ENCODE peak calls at places on chromosomes 5 and 9, in five cellular contexts. X is H9, H is neuronal stem cell, P is IMR-90, E is H1. Q is an unnamed sample.

GRCh38 chr5:40442346-40442745 is 237.4 kb upstream of the PTGER4 start:
- DNase-seq in X (no peak), H (no peak), P (peak; percentile 83), E (no peak), Q (peak; percentile 60)

GRCh38 chr5:34012791-34013190 is 4.9 kb upstream of the AMACR start:
- DNase-seq in X (no peak), H (no peak), P (peak; percentile 34), E (no peak), Q (no peak)

GRCh38 chr9:130689937-130690700 is 3.5 kb upstream of the EXOSC2 start:
- DNase-seq in X (peak; percentile 89), H (no peak), P (peak; percentile 94), E (no peak), Q (peak; percentile 72)

GRCh38 chr5:171855798-171856772 is 70.5 kb downstream of the SMIM23 start:
- DNase-seq in X (no peak), H (no peak), P (peak; percentile 32), E (no peak), Q (peak; percentile 9)

GRCh38 chr5:151134228-151134627 is 23.4 kb downstream of the ANXA6 start:
- DNase-seq in X (no peak), H (no peak), P (no peak), E (no peak), Q (no peak)

GRCh38 chr5:54829102-54829501 is 156.3 kb downstream of the ESM1 start:
- DNase-seq in X (no peak), H (no peak), P (no peak), E (no peak), Q (no peak)

GRCh38 chr5:88870280-88870679 is 12.7 kb downstream of the MEF2C start:
- DNase-seq in X (no peak), H (no peak), P (no peak), E (no peak), Q (no peak)

GRCh38 chr5:158549306-158549705 is 550.4 kb downstream of the EBF1 start:
- DNase-seq in X (no peak), H (no peak), P (peak; percentile 3), E (no peak), Q (no peak)

GRCh38 chr9:135661801-135662560 is 1.1 kb upstream of the LCN9 start:
- DNase-seq in X (no peak), H (no peak), P (no peak), E (peak; percentile 35), Q (no peak)

GRCh38 chr5:132263548-132264261 is 6.2 kb downstream of the PDLIM4 start:
- DNase-seq in X (peak; percentile 14), H (no peak), P (peak; percentile 94), E (peak; percentile 20), Q (peak; percentile 84)

GRCh38 chr9:72589684-72590555 is 68.5 kb downstream of the TMC1 start:
- DNase-seq in X (no peak), H (no peak), P (peak; percentile 16), E (no peak), Q (no peak)

GRCh38 chr9:23036416-23036815 is 589.8 kb downstream of the DMRTA1 start:
- DNase-seq in X (no peak), H (no peak), P (no peak), E (no peak), Q (no peak)

GRCh38 chr9:91071185-91071990 is 269.8 kb downstream of the SYK start:
- DNase-seq in X (no peak), H (no peak), P (peak; percentile 99), E (peak; percentile 41), Q (peak; percentile 97)

GRCh38 chr9:100579665-100580064 is 1.8 kb downstream of the CAVIN4 start:
- DNase-seq in X (no peak), H (no peak), P (peak; percentile 61), E (no peak), Q (no peak)

GRCh38 chr5:57896596-57896995 is 414.0 kb upstream of the ACTBL2 start:
- DNase-seq in X (no peak), H (no peak), P (peak; percentile 58), E (no peak), Q (no peak)

GRCh38 chr9:89801723-89802680 is 197.2 kb downstream of the GADD45G start:
- DNase-seq in X (no peak), H (no peak), P (no peak), E (no peak), Q (no peak)

GRCh38 chr5:39256472-39256871 is 37.1 kb upstream of the FYB1 start:
- DNase-seq in X (no peak), H (no peak), P (peak; percentile 89), E (no peak), Q (peak; percentile 62)

GRCh38 chr5:147949711-147950573 is 43.6 kb upstream of the C5orf46 start:
- DNase-seq in X (no peak), H (peak; percentile 18), P (peak; percentile 39), E (no peak), Q (peak; percentile 65)

GRCh38 chr9:2717385-2717784 is at the start of gene KCNV2:
- DNase-seq in X (no peak), H (no peak), P (no peak), E (no peak), Q (no peak)

GRCh38 chr9:81621785-81622243 is 67.5 kb downstream of the TLE1 start:
- DNase-seq in X (peak; percentile 50), H (peak; percentile 89), P (no peak), E (peak; percentile 55), Q (no peak)

GRCh38 chr9:93231121-93231694 is 47.3 kb downstream of the WNK2 start:
- DNase-seq in X (no peak), H (no peak), P (no peak), E (no peak), Q (no peak)

GRCh38 chr5:118796081-118796480 is 192.3 kb downstream of the DTWD2 start:
- DNase-seq in X (peak; percentile 85), H (no peak), P (no peak), E (no peak), Q (no peak)

GRCh38 chr5:71481441-71481840 is 26.0 kb downstream of the BDP1 start:
- DNase-seq in X (no peak), H (no peak), P (no peak), E (no peak), Q (no peak)

GRCh38 chr9:86405086-86405491 is 50.9 kb upstream of the TUT7 start:
- DNase-seq in X (no peak), H (no peak), P (no peak), E (no peak), Q (peak; percentile 29)

GRCh38 chr5:51468196-51468595 is 84.9 kb downstream of the ISL1 start:
- DNase-seq in X (no peak), H (no peak), P (no peak), E (no peak), Q (peak; percentile 65)

GRCh38 chr5:51466214-51466613 is 83.0 kb downstream of the ISL1 start:
- DNase-seq in X (no peak), H (no peak), P (no peak), E (no peak), Q (no peak)

DNA sequence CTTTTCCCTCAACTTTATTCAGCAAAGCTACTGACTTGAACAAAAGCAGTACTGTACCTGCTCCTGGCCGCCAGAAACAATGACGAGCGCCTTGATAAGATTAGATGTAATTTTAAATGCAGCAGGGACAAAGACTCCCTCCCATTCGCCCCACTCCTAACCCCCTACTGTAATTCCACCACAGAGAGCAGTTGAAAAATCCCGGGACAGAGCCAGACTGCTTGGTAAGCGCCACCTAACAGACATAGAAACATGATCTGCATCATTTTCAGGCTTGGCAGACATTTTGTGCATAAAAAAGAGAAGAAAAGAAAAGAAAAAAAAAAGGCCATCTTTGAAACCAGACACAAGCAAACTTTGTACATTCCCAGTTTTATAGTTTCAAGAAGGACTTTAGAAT is 81.9 kb downstream of the ISL1 start:
- DNase-seq in X (peak; percentile 36), H (no peak), P (no peak), E (no peak), Q (no peak)
- H2BK15ac ChIP-seq in X (no peak overlapping the region), H (no peak overlapping the region), P (no peak overlapping the region), E (no peak overlapping the region), Q (no peak overlapping the region)

DNA sequence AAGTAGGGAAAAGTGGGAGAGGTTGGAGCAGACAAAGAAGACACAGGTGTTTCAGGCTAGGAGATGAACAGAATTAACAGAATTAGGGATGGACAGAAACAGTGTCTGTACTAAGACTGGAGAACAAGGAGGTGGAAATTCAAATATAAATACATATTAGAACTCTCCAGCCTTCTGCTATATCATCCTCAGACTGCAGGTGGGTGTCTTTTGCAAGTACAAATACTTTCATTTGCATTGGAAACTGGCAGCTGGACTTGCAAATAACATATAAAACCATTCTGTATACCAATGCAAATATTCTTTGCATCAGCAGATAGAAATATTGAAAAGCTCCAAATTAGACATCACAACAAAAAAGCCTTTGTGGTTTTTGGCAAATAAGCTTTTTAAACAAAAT is 335.4 kb downstream of the ZNF608 start:
- DNase-seq in X (no peak), H (no peak), P (peak; percentile 44), E (no peak), Q (no peak)
- H2AFZ ChIP-seq in X (no peak overlapping the region), H (no peak overlapping the region), P (no peak overlapping the region), E (no peak overlapping the region), Q (no peak overlapping the region)

GRCh38 chr5:127746756-127747155 is 43.6 kb downstream of the CCDC192 start:
- DNase-seq in X (no peak), H (no peak), P (peak; percentile 55), E (no peak), Q (peak; percentile 39)

GRCh38 chr5:127739807-127740384 is 36.7 kb downstream of the CCDC192 start:
- DNase-seq in X (no peak), H (no peak), P (no peak), E (no peak), Q (no peak)

GRCh38 chr5:127741412-127741811 is 38.2 kb downstream of the CCDC192 start:
- DNase-seq in X (no peak), H (no peak), P (no peak), E (no peak), Q (no peak)
- H3K9ac ChIP-seq in X (no peak overlapping the region), H (no peak overlapping the region), P (no peak overlapping the region), E (no peak overlapping the region), Q (no peak overlapping the region)

DNA sequence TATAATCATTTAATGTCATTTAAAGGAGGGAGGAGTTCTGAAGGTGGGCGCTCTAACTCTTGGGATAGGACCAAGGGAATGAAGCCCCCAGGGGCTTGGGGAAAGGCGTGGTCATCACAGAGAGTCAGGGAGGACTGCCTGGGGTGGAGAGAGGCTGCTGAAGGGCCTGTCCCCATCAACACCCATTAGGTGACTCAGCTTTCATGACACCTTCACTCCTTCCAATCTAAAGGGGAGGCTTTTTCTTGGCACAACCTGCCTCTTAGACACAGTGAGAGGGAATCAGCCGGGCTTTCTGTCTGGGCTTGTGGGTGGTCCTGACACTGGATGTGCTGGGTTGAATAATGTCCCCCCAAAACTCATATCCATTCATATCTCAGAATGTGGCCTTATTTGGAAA is 31.4 kb upstream of the ANKRD33B start:
- DNase-seq in X (no peak), H (no peak), P (no peak), E (no peak), Q (no peak)
- H2BK15ac ChIP-seq in X (no peak overlapping the region), H (peak overlapping the region; percentile 98), P (no peak overlapping the region), E (no peak overlapping the region), Q (no peak overlapping the region)

DNA sequence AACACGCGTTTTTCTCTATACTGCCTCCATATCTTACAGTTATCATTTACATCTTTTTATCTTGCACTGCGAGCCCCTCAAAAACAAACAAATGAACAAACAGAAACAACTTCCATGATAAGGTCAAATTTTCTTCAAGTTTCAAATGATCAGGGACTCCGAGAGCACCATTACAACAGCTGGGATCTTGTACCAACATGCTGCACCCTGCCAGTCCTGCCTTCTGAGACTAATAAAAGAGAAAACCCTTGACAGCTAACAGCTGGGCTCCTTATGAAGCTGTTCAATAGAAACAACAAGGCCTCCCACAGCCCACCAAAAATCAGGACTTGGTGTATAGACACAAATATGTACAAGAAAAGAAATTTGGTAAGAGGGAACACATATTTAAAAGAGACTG is 985.2 kb upstream of the DMAC1 start:
- DNase-seq in X (no peak), H (no peak), P (no peak), E (no peak), Q (no peak)
- H2AFZ ChIP-seq in X (no peak overlapping the region), H (no peak overlapping the region), P (no peak overlapping the region), E (no peak overlapping the region), Q (no peak overlapping the region)

GRCh38 chr9:103193992-103194391 is 198.9 kb downstream of the CYLC2 start:
- DNase-seq in X (no peak), H (no peak), P (no peak), E (no peak), Q (no peak)
- H3K9ac ChIP-seq in X (no peak overlapping the region), H (no peak overlapping the region), P (no peak overlapping the region), E (no peak overlapping the region), Q (no peak overlapping the region)